ENCODE peak calls at places on chromosomes 6 and 20, in ten cellular contexts. One of them, this sample, is unnamed.

GRCh38 chr6:113625850-113626249 is 231.3 kb upstream of the MARCKS start:
- DNase-seq in activated T-cell treated with anti-CD3 and anti-CD28 coated beads for 1 hour: no peak
- DNase-seq in Caki2: no peak
- DNase-seq in Ammon's horn: no peak
- DNase-seq in stimulated activated CD8-positive, alpha-beta memory T cell treated with anti-CD3 and anti-CD28 coated beads, Interleukin-2, amount 100 ng/mL, for 48 hours: no peak
- DNase-seq in cortex of kidney: no peak
- DNase-seq in T-helper 9 cell: no peak
- DNase-seq in NCI-H1092 treated with DMSO at 0.1 percent for 48 hours: no peak
- DNase-seq in NCI-H187 treated with DMSO at 0.1 percent for 48 hours: no peak
- DNase-seq in fibroblast of the aortic adventitia: no peak
- DNase-seq in this sample: no peak

GRCh38 chr20:50339196-50339901 is 148.7 kb downstream of the CEBPB start:
- DNase-seq in NCI-H187 treated with DMSO at 0.1 percent for 48 hours: no peak
- DNase-seq in activated T-cell treated with anti-CD3 and anti-CD28 coated beads for 1 hour: no peak
- DNase-seq in Caki2: no peak
- DNase-seq in NCI-H1092 treated with DMSO at 0.1 percent for 48 hours: no peak
- DNase-seq in T-helper 9 cell: no peak
- DNase-seq in Ammon's horn: no peak
- DNase-seq in stimulated activated CD8-positive, alpha-beta memory T cell treated with anti-CD3 and anti-CD28 coated beads, Interleukin-2, amount 100 ng/mL, for 48 hours: peak; percentile 40
- DNase-seq in cortex of kidney: no peak
- DNase-seq in fibroblast of the aortic adventitia: peak; percentile 42
- DNase-seq in this sample: no peak

GRCh38 chr6:16324622-16325225 is 86.3 kb downstream of the GMPR start:
- DNase-seq in Ammon's horn: no peak
- DNase-seq in Caki2: no peak
- DNase-seq in fibroblast of the aortic adventitia: no peak
- DNase-seq in NCI-H1092 treated with DMSO at 0.1 percent for 48 hours: no peak
- DNase-seq in activated T-cell treated with anti-CD3 and anti-CD28 coated beads for 1 hour: no peak
- DNase-seq in stimulated activated CD8-positive, alpha-beta memory T cell treated with anti-CD3 and anti-CD28 coated beads, Interleukin-2, amount 100 ng/mL, for 48 hours: no peak
- DNase-seq in T-helper 9 cell: no peak
- DNase-seq in cortex of kidney: no peak
- DNase-seq in NCI-H187 treated with DMSO at 0.1 percent for 48 hours: no peak
- DNase-seq in this sample: no peak

GRCh38 chr6:12182676-12183075 is 107.5 kb upstream of the EDN1 start:
- DNase-seq in stimulated activated CD8-positive, alpha-beta memory T cell treated with anti-CD3 and anti-CD28 coated beads, Interleukin-2, amount 100 ng/mL, for 48 hours: no peak
- DNase-seq in NCI-H187 treated with DMSO at 0.1 percent for 48 hours: no peak
- DNase-seq in activated T-cell treated with anti-CD3 and anti-CD28 coated beads for 1 hour: no peak
- DNase-seq in fibroblast of the aortic adventitia: no peak
- DNase-seq in T-helper 9 cell: no peak
- DNase-seq in NCI-H1092 treated with DMSO at 0.1 percent for 48 hours: no peak
- DNase-seq in Caki2: peak; percentile 44
- DNase-seq in Ammon's horn: no peak
- DNase-seq in cortex of kidney: no peak
- DNase-seq in this sample: peak; percentile 5

GRCh38 chr20:37384683-37385174 is 38.8 kb downstream of the SRC start:
- DNase-seq in NCI-H187 treated with DMSO at 0.1 percent for 48 hours: no peak
- DNase-seq in Ammon's horn: peak; percentile 38
- DNase-seq in cortex of kidney: no peak
- DNase-seq in NCI-H1092 treated with DMSO at 0.1 percent for 48 hours: peak; percentile 21
- DNase-seq in Caki2: peak; percentile 79
- DNase-seq in activated T-cell treated with anti-CD3 and anti-CD28 coated beads for 1 hour: peak; percentile 72
- DNase-seq in stimulated activated CD8-positive, alpha-beta memory T cell treated with anti-CD3 and anti-CD28 coated beads, Interleukin-2, amount 100 ng/mL, for 48 hours: peak; percentile 66
- DNase-seq in T-helper 9 cell: peak; percentile 74
- DNase-seq in fibroblast of the aortic adventitia: peak; percentile 41
- DNase-seq in this sample: no peak

GRCh38 chr6:90502866-90503407 is 83.9 kb downstream of the MAP3K7 start:
- DNase-seq in T-helper 9 cell: no peak
- DNase-seq in NCI-H187 treated with DMSO at 0.1 percent for 48 hours: peak; percentile 33
- DNase-seq in stimulated activated CD8-positive, alpha-beta memory T cell treated with anti-CD3 and anti-CD28 coated beads, Interleukin-2, amount 100 ng/mL, for 48 hours: no peak
- DNase-seq in activated T-cell treated with anti-CD3 and anti-CD28 coated beads for 1 hour: no peak
- DNase-seq in cortex of kidney: no peak
- DNase-seq in fibroblast of the aortic adventitia: no peak
- DNase-seq in Caki2: peak; percentile 56
- DNase-seq in Ammon's horn: no peak
- DNase-seq in NCI-H1092 treated with DMSO at 0.1 percent for 48 hours: no peak
- DNase-seq in this sample: peak; percentile 6

GRCh38 chr6:22681761-22682160 is 112.4 kb downstream of the HDGFL1 start:
- DNase-seq in fibroblast of the aortic adventitia: peak; percentile 1
- DNase-seq in Ammon's horn: no peak
- DNase-seq in T-helper 9 cell: no peak
- DNase-seq in stimulated activated CD8-positive, alpha-beta memory T cell treated with anti-CD3 and anti-CD28 coated beads, Interleukin-2, amount 100 ng/mL, for 48 hours: no peak
- DNase-seq in NCI-H187 treated with DMSO at 0.1 percent for 48 hours: no peak
- DNase-seq in NCI-H1092 treated with DMSO at 0.1 percent for 48 hours: no peak
- DNase-seq in activated T-cell treated with anti-CD3 and anti-CD28 coated beads for 1 hour: no peak
- DNase-seq in cortex of kidney: no peak
- DNase-seq in Caki2: no peak
- DNase-seq in this sample: no peak

GRCh38 chr6:56531839-56532595 is 110.7 kb downstream of the DST start:
- DNase-seq in Caki2: no peak
- DNase-seq in activated T-cell treated with anti-CD3 and anti-CD28 coated beads for 1 hour: no peak
- DNase-seq in Ammon's horn: no peak
- DNase-seq in stimulated activated CD8-positive, alpha-beta memory T cell treated with anti-CD3 and anti-CD28 coated beads, Interleukin-2, amount 100 ng/mL, for 48 hours: no peak
- DNase-seq in cortex of kidney: no peak
- DNase-seq in NCI-H187 treated with DMSO at 0.1 percent for 48 hours: no peak
- DNase-seq in NCI-H1092 treated with DMSO at 0.1 percent for 48 hours: no peak
- DNase-seq in fibroblast of the aortic adventitia: no peak
- DNase-seq in T-helper 9 cell: no peak
- DNase-seq in this sample: no peak

GRCh38 chr6:170233304-170234205 is 57.3 kb downstream of the DLL1 start:
- DNase-seq in activated T-cell treated with anti-CD3 and anti-CD28 coated beads for 1 hour: no peak
- DNase-seq in stimulated activated CD8-positive, alpha-beta memory T cell treated with anti-CD3 and anti-CD28 coated beads, Interleukin-2, amount 100 ng/mL, for 48 hours: no peak
- DNase-seq in NCI-H1092 treated with DMSO at 0.1 percent for 48 hours: no peak
- DNase-seq in Caki2: no peak
- DNase-seq in cortex of kidney: no peak
- DNase-seq in fibroblast of the aortic adventitia: no peak
- DNase-seq in T-helper 9 cell: no peak
- DNase-seq in Ammon's horn: peak; percentile 45
- DNase-seq in NCI-H187 treated with DMSO at 0.1 percent for 48 hours: no peak
- DNase-seq in this sample: no peak

GRCh38 chr6:1244941-1245340 is 67.0 kb upstream of the FOXQ1 start:
- DNase-seq in fibroblast of the aortic adventitia: no peak
- DNase-seq in T-helper 9 cell: no peak
- DNase-seq in stimulated activated CD8-positive, alpha-beta memory T cell treated with anti-CD3 and anti-CD28 coated beads, Interleukin-2, amount 100 ng/mL, for 48 hours: no peak
- DNase-seq in cortex of kidney: no peak
- DNase-seq in activated T-cell treated with anti-CD3 and anti-CD28 coated beads for 1 hour: no peak
- DNase-seq in Caki2: no peak
- DNase-seq in NCI-H187 treated with DMSO at 0.1 percent for 48 hours: no peak
- DNase-seq in NCI-H1092 treated with DMSO at 0.1 percent for 48 hours: no peak
- DNase-seq in Ammon's horn: no peak
- DNase-seq in this sample: peak; percentile 21

GRCh38 chr6:21235162-21235561 is 358.4 kb upstream of the SOX4 start:
- DNase-seq in fibroblast of the aortic adventitia: no peak
- DNase-seq in NCI-H1092 treated with DMSO at 0.1 percent for 48 hours: no peak
- DNase-seq in T-helper 9 cell: no peak
- DNase-seq in stimulated activated CD8-positive, alpha-beta memory T cell treated with anti-CD3 and anti-CD28 coated beads, Interleukin-2, amount 100 ng/mL, for 48 hours: no peak
- DNase-seq in activated T-cell treated with anti-CD3 and anti-CD28 coated beads for 1 hour: no peak
- DNase-seq in Ammon's horn: no peak
- DNase-seq in Caki2: no peak
- DNase-seq in cortex of kidney: no peak
- DNase-seq in NCI-H187 treated with DMSO at 0.1 percent for 48 hours: no peak
- DNase-seq in this sample: no peak

GRCh38 chr6:19231878-19232519 is 605.2 kb upstream of the ID4 start:
- DNase-seq in activated T-cell treated with anti-CD3 and anti-CD28 coated beads for 1 hour: no peak
- DNase-seq in Caki2: no peak
- DNase-seq in NCI-H187 treated with DMSO at 0.1 percent for 48 hours: no peak
- DNase-seq in Ammon's horn: peak; percentile 75
- DNase-seq in stimulated activated CD8-positive, alpha-beta memory T cell treated with anti-CD3 and anti-CD28 coated beads, Interleukin-2, amount 100 ng/mL, for 48 hours: no peak
- DNase-seq in cortex of kidney: no peak
- DNase-seq in fibroblast of the aortic adventitia: no peak
- DNase-seq in NCI-H1092 treated with DMSO at 0.1 percent for 48 hours: peak; percentile 88
- DNase-seq in T-helper 9 cell: no peak
- DNase-seq in this sample: no peak

GRCh38 chr6:57021086-57021720 is 25.3 kb upstream of the KIAA1586 start:
- DNase-seq in fibroblast of the aortic adventitia: peak; percentile 74
- DNase-seq in T-helper 9 cell: no peak
- DNase-seq in NCI-H187 treated with DMSO at 0.1 percent for 48 hours: peak; percentile 3
- DNase-seq in NCI-H1092 treated with DMSO at 0.1 percent for 48 hours: peak; percentile 45
- DNase-seq in cortex of kidney: no peak
- DNase-seq in activated T-cell treated with anti-CD3 and anti-CD28 coated beads for 1 hour: no peak
- DNase-seq in Caki2: peak; percentile 49
- DNase-seq in Ammon's horn: peak; percentile 8
- DNase-seq in stimulated activated CD8-positive, alpha-beta memory T cell treated with anti-CD3 and anti-CD28 coated beads, Interleukin-2, amount 100 ng/mL, for 48 hours: no peak
- DNase-seq in this sample: peak; percentile 44

GRCh38 chr6:159829515-159829914 is 29.4 kb downstream of the PNLDC1 start:
- DNase-seq in NCI-H187 treated with DMSO at 0.1 percent for 48 hours: no peak
- DNase-seq in Ammon's horn: no peak
- DNase-seq in T-helper 9 cell: no peak
- DNase-seq in NCI-H1092 treated with DMSO at 0.1 percent for 48 hours: no peak
- DNase-seq in cortex of kidney: no peak
- DNase-seq in Caki2: no peak
- DNase-seq in stimulated activated CD8-positive, alpha-beta memory T cell treated with anti-CD3 and anti-CD28 coated beads, Interleukin-2, amount 100 ng/mL, for 48 hours: no peak
- DNase-seq in fibroblast of the aortic adventitia: no peak
- DNase-seq in activated T-cell treated with anti-CD3 and anti-CD28 coated beads for 1 hour: no peak
- DNase-seq in this sample: no peak

GRCh38 chr6:157982580-157983438 is 1.1 kb downstream of the SYNJ2 start:
- DNase-seq in cortex of kidney: no peak
- DNase-seq in Ammon's horn: no peak
- DNase-seq in Caki2: peak; percentile 24
- DNase-seq in NCI-H187 treated with DMSO at 0.1 percent for 48 hours: no peak
- DNase-seq in T-helper 9 cell: no peak
- DNase-seq in activated T-cell treated with anti-CD3 and anti-CD28 coated beads for 1 hour: no peak
- DNase-seq in stimulated activated CD8-positive, alpha-beta memory T cell treated with anti-CD3 and anti-CD28 coated beads, Interleukin-2, amount 100 ng/mL, for 48 hours: no peak
- DNase-seq in fibroblast of the aortic adventitia: peak; percentile 45
- DNase-seq in NCI-H1092 treated with DMSO at 0.1 percent for 48 hours: no peak
- DNase-seq in this sample: peak; percentile 45

GRCh38 chr6:52231411-52232127 is 12.7 kb downstream of the IL17F start:
- DNase-seq in Ammon's horn: no peak
- DNase-seq in activated T-cell treated with anti-CD3 and anti-CD28 coated beads for 1 hour: no peak
- DNase-seq in fibroblast of the aortic adventitia: no peak
- DNase-seq in NCI-H187 treated with DMSO at 0.1 percent for 48 hours: no peak
- DNase-seq in stimulated activated CD8-positive, alpha-beta memory T cell treated with anti-CD3 and anti-CD28 coated beads, Interleukin-2, amount 100 ng/mL, for 48 hours: peak; percentile 30
- DNase-seq in cortex of kidney: no peak
- DNase-seq in Caki2: no peak
- DNase-seq in T-helper 9 cell: no peak
- DNase-seq in NCI-H1092 treated with DMSO at 0.1 percent for 48 hours: no peak
- DNase-seq in this sample: no peak

GRCh38 chr6:122778334-122778733 is 1.2 kb upstream of the FABP7 start:
- DNase-seq in NCI-H187 treated with DMSO at 0.1 percent for 48 hours: peak; percentile 39
- DNase-seq in fibroblast of the aortic adventitia: no peak
- DNase-seq in NCI-H1092 treated with DMSO at 0.1 percent for 48 hours: no peak
- DNase-seq in T-helper 9 cell: no peak
- DNase-seq in stimulated activated CD8-positive, alpha-beta memory T cell treated with anti-CD3 and anti-CD28 coated beads, Interleukin-2, amount 100 ng/mL, for 48 hours: no peak
- DNase-seq in activated T-cell treated with anti-CD3 and anti-CD28 coated beads for 1 hour: no peak
- DNase-seq in Ammon's horn: no peak
- DNase-seq in Caki2: no peak
- DNase-seq in cortex of kidney: no peak
- DNase-seq in this sample: no peak

GRCh38 chr6:106820412-106820852 is 154.1 kb downstream of the CD24 start:
- DNase-seq in NCI-H187 treated with DMSO at 0.1 percent for 48 hours: no peak
- DNase-seq in T-helper 9 cell: no peak
- DNase-seq in activated T-cell treated with anti-CD3 and anti-CD28 coated beads for 1 hour: no peak
- DNase-seq in cortex of kidney: no peak
- DNase-seq in stimulated activated CD8-positive, alpha-beta memory T cell treated with anti-CD3 and anti-CD28 coated beads, Interleukin-2, amount 100 ng/mL, for 48 hours: no peak
- DNase-seq in Caki2: peak; percentile 97
- DNase-seq in fibroblast of the aortic adventitia: peak; percentile 41
- DNase-seq in Ammon's horn: no peak
- DNase-seq in NCI-H1092 treated with DMSO at 0.1 percent for 48 hours: no peak
- DNase-seq in this sample: peak; percentile 97

This sample was measured in kidney glomerular epithelial cell.